ENCODE peak calls at places on chromosomes 16 and 17, in seven cellular contexts. One of them, this sample, is unnamed.

GRCh38 chr16:30186782-30187555 is 3.6 kb downstream of the CORO1A start:
- DNase-seq in left ventricle myocardium inferior: peak; percentile 75
- DNase-seq in heart left ventricle: peak; percentile 72
- DNase-seq in psoas muscle: peak; percentile 78
- DNase-seq in HepG2: peak; percentile 41
- DNase-seq in tibial artery: peak; percentile 64
- DNase-seq in CD4-positive, alpha-beta T cell: peak; percentile 85
- DNase-seq in this sample: peak; percentile 85

GRCh38 chr17:3814361-3814760 is 13.4 kb upstream of the ITGAE start:
- DNase-seq in left ventricle myocardium inferior: no peak
- DNase-seq in heart left ventricle: no peak
- DNase-seq in psoas muscle: no peak
- DNase-seq in HepG2: no peak
- DNase-seq in tibial artery: no peak
- DNase-seq in CD4-positive, alpha-beta T cell: no peak
- DNase-seq in this sample: no peak

GRCh38 chr17:64327201-64327930 is 63.3 kb downstream of the PECAM1 start:
- DNase-seq in left ventricle myocardium inferior: peak; percentile 77
- DNase-seq in heart left ventricle: peak; percentile 83
- DNase-seq in psoas muscle: no peak
- DNase-seq in HepG2: no peak
- DNase-seq in tibial artery: no peak
- DNase-seq in CD4-positive, alpha-beta T cell: no peak
- DNase-seq in this sample: no peak

GRCh38 chr17:12985431-12986285 is 32.2 kb downstream of the ELAC2 start:
- DNase-seq in left ventricle myocardium inferior: peak; percentile 36
- DNase-seq in heart left ventricle: peak; percentile 59
- DNase-seq in psoas muscle: no peak
- DNase-seq in HepG2: no peak
- DNase-seq in tibial artery: no peak
- DNase-seq in CD4-positive, alpha-beta T cell: no peak
- DNase-seq in this sample: no peak

GRCh38 chr16:48272837-48273421 is 25.6 kb upstream of the ABCC11 start:
- DNase-seq in left ventricle myocardium inferior: no peak
- DNase-seq in heart left ventricle: no peak
- DNase-seq in psoas muscle: no peak
- DNase-seq in HepG2: no peak
- DNase-seq in tibial artery: peak; percentile 46
- DNase-seq in CD4-positive, alpha-beta T cell: no peak
- DNase-seq in this sample: no peak

GRCh38 chr16:27449434-27450188 is 47.6 kb downstream of the IL21R start:
- DNase-seq in left ventricle myocardium inferior: no peak
- DNase-seq in heart left ventricle: no peak
- DNase-seq in psoas muscle: no peak
- DNase-seq in HepG2: no peak
- DNase-seq in tibial artery: no peak
- DNase-seq in CD4-positive, alpha-beta T cell: peak; percentile 39
- DNase-seq in this sample: peak; percentile 83

GRCh38 chr16:89442990-89443726 is 47.2 kb downstream of the ANKRD11 start:
- DNase-seq in left ventricle myocardium inferior: no peak
- DNase-seq in heart left ventricle: peak; percentile 56
- DNase-seq in psoas muscle: peak; percentile 55
- DNase-seq in HepG2: peak; percentile 89
- DNase-seq in tibial artery: no peak
- DNase-seq in CD4-positive, alpha-beta T cell: no peak
- DNase-seq in this sample: no peak

GRCh38 chr16:19967561-19967960 is 82.9 kb upstream of the GPRC5B start:
- DNase-seq in left ventricle myocardium inferior: no peak
- DNase-seq in heart left ventricle: no peak
- DNase-seq in psoas muscle: no peak
- DNase-seq in HepG2: no peak
- DNase-seq in tibial artery: no peak
- DNase-seq in CD4-positive, alpha-beta T cell: no peak
- DNase-seq in this sample: no peak

GRCh38 chr17:1904273-1905052 is 74.7 kb downstream of the RPA1 start:
- DNase-seq in left ventricle myocardium inferior: no peak
- DNase-seq in heart left ventricle: no peak
- DNase-seq in psoas muscle: no peak
- DNase-seq in HepG2: peak; percentile 32
- DNase-seq in tibial artery: no peak
- DNase-seq in CD4-positive, alpha-beta T cell: no peak
- DNase-seq in this sample: no peak

GRCh38 chr17:44909681-44910144 is 5.6 kb downstream of the GFAP start:
- DNase-seq in left ventricle myocardium inferior: no peak
- DNase-seq in heart left ventricle: no peak
- DNase-seq in psoas muscle: no peak
- DNase-seq in HepG2: no peak
- DNase-seq in tibial artery: no peak
- DNase-seq in CD4-positive, alpha-beta T cell: no peak
- DNase-seq in this sample: no peak

GRCh38 chr17:48915459-48916282 is 7.5 kb downstream of the UBE2Z start:
- DNase-seq in left ventricle myocardium inferior: no peak
- DNase-seq in heart left ventricle: no peak
- DNase-seq in psoas muscle: peak; percentile 18
- DNase-seq in HepG2: no peak
- DNase-seq in tibial artery: peak; percentile 25
- DNase-seq in CD4-positive, alpha-beta T cell: no peak
- DNase-seq in this sample: no peak

GRCh38 chr17:70454908-70455307 is 285.6 kb downstream of the KCNJ2 start:
- DNase-seq in left ventricle myocardium inferior: no peak
- DNase-seq in heart left ventricle: no peak
- DNase-seq in psoas muscle: no peak
- DNase-seq in HepG2: no peak
- DNase-seq in tibial artery: no peak
- DNase-seq in CD4-positive, alpha-beta T cell: no peak
- DNase-seq in this sample: no peak

GRCh38 chr17:81153340-81153803 is 11.9 kb upstream of the PVALEF start:
- DNase-seq in left ventricle myocardium inferior: no peak
- DNase-seq in heart left ventricle: no peak
- DNase-seq in psoas muscle: peak; percentile 29
- DNase-seq in HepG2: no peak
- DNase-seq in tibial artery: no peak
- DNase-seq in CD4-positive, alpha-beta T cell: no peak
- DNase-seq in this sample: no peak

GRCh38 chr16:57522960-57523359 is 13.4 kb downstream of the CCDC102A start:
- DNase-seq in left ventricle myocardium inferior: no peak
- DNase-seq in heart left ventricle: no peak
- DNase-seq in psoas muscle: no peak
- DNase-seq in HepG2: no peak
- DNase-seq in tibial artery: no peak
- DNase-seq in CD4-positive, alpha-beta T cell: no peak
- DNase-seq in this sample: no peak

GRCh38 chr16:69600202-69600601 is 34.4 kb downstream of the NFAT5 start:
- DNase-seq in left ventricle myocardium inferior: no peak
- DNase-seq in heart left ventricle: no peak
- DNase-seq in psoas muscle: no peak
- DNase-seq in HepG2: no peak
- DNase-seq in tibial artery: no peak
- DNase-seq in CD4-positive, alpha-beta T cell: no peak
- DNase-seq in this sample: no peak

GRCh38 chr17:10136258-10136981 is 62.0 kb downstream of the GAS7 start:
- DNase-seq in left ventricle myocardium inferior: no peak
- DNase-seq in heart left ventricle: no peak
- DNase-seq in psoas muscle: no peak
- DNase-seq in HepG2: no peak
- DNase-seq in tibial artery: no peak
- DNase-seq in CD4-positive, alpha-beta T cell: no peak
- DNase-seq in this sample: no peak

GRCh38 chr16:24653725-24654124 is 75.7 kb upstream of the TNRC6A start:
- DNase-seq in left ventricle myocardium inferior: no peak
- DNase-seq in heart left ventricle: no peak
- DNase-seq in psoas muscle: no peak
- DNase-seq in HepG2: no peak
- DNase-seq in tibial artery: no peak
- DNase-seq in CD4-positive, alpha-beta T cell: no peak
- DNase-seq in this sample: no peak

GRCh38 chr16:10609410-10609774 is 29.0 kb upstream of the EMP2 start:
- DNase-seq in left ventricle myocardium inferior: no peak
- DNase-seq in heart left ventricle: no peak
- DNase-seq in psoas muscle: no peak
- DNase-seq in HepG2: no peak
- DNase-seq in tibial artery: no peak
- DNase-seq in CD4-positive, alpha-beta T cell: no peak
- DNase-seq in this sample: no peak

GRCh38 chr16:14525021-14525420 is 105.0 kb downstream of the PARN start:
- DNase-seq in left ventricle myocardium inferior: no peak
- DNase-seq in heart left ventricle: no peak
- DNase-seq in psoas muscle: no peak
- DNase-seq in HepG2: no peak
- DNase-seq in tibial artery: no peak
- DNase-seq in CD4-positive, alpha-beta T cell: no peak
- DNase-seq in this sample: no peak

GRCh38 chr17:80650339-80650672 is 105.7 kb downstream of the RPTOR start:
- DNase-seq in left ventricle myocardium inferior: no peak
- DNase-seq in heart left ventricle: no peak
- DNase-seq in psoas muscle: no peak
- DNase-seq in HepG2: no peak
- DNase-seq in tibial artery: no peak
- DNase-seq in CD4-positive, alpha-beta T cell: no peak
- DNase-seq in this sample: no peak

GRCh38 chr16:75087040-75087979 is 29.3 kb downstream of the LDHD start:
- DNase-seq in left ventricle myocardium inferior: peak; percentile 54
- DNase-seq in heart left ventricle: peak; percentile 71
- DNase-seq in psoas muscle: no peak
- DNase-seq in HepG2: peak; percentile 60
- DNase-seq in tibial artery: no peak
- DNase-seq in CD4-positive, alpha-beta T cell: no peak
- DNase-seq in this sample: no peak

GRCh38 chr17:32161506-32162365 is 19.4 kb downstream of the RHOT1 start:
- DNase-seq in left ventricle myocardium inferior: no peak
- DNase-seq in heart left ventricle: no peak
- DNase-seq in psoas muscle: no peak
- DNase-seq in HepG2: no peak
- DNase-seq in tibial artery: no peak
- DNase-seq in CD4-positive, alpha-beta T cell: no peak
- DNase-seq in this sample: no peak
- H3K27ac ChIP-seq in left ventricle myocardium inferior: no peak overlapping the region
- H3K27ac ChIP-seq in heart left ventricle: no peak overlapping the region
- H3K27ac ChIP-seq in psoas muscle: no peak overlapping the region
- H3K27ac ChIP-seq in HepG2: no peak overlapping the region
- H3K27ac ChIP-seq in tibial artery: no peak overlapping the region
- H3K27ac ChIP-seq in CD4-positive, alpha-beta T cell: no peak overlapping the region
- H3K27ac ChIP-seq in this sample: no peak overlapping the region

DNA sequence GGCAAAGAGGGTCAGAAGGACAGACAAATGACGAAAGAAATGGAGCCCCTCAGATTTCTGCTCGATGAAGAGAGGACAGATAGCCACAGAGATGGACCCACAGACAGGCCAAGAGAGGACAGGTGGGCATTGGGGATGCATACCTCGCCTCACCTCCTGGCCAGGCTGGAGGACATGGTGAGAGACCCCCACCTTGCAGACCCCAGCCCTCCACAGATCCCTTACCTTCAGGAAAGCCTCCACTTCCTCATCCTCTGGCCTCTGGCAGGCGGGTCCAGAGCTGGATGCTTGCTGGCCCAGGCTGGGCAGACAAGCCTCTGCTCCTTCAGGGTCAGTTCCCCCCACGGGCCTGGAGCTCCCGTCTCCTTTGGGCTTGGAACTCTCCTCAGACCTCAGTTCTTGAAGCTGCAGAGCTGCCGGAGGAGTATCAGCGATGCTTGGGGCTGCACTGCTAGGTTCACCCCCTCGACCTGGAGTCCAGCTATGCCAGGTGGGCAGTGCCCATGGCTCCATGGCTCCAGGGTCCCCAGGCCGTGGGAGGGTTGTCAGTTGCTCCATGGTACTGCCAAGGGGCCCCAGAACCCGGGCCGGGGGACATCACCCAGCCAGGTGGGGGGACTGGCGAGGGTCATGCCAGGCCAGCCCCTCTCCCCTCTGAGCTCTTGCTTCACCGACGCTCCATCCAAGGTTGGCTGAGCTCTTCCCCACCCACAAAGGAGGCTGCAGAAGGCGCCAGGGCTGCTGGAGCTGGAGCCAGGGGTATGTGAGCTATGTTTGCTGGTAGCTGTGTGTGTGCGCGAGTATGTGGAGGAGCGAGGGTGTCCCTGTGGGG is 1.0 kb downstream of the TSPOAP1 start:
- DNase-seq in left ventricle myocardium inferior: no peak
- DNase-seq in heart left ventricle: peak; percentile 15
- DNase-seq in psoas muscle: no peak
- DNase-seq in HepG2: no peak
- DNase-seq in tibial artery: no peak
- DNase-seq in CD4-positive, alpha-beta T cell: peak; percentile 46
- DNase-seq in this sample: no peak
- H3K27ac ChIP-seq in left ventricle myocardium inferior: no peak overlapping the region
- H3K27ac ChIP-seq in heart left ventricle: no peak overlapping the region
- H3K27ac ChIP-seq in psoas muscle: no peak overlapping the region
- H3K27ac ChIP-seq in HepG2: no peak overlapping the region
- H3K27ac ChIP-seq in tibial artery: no peak overlapping the region
- H3K27ac ChIP-seq in CD4-positive, alpha-beta T cell: peak overlapping the region; percentile 87
- H3K27ac ChIP-seq in this sample: peak overlapping the region; percentile 96

GRCh38 chr17:75317671-75318070 is 28.4 kb upstream of the SLC25A19 start:
- DNase-seq in left ventricle myocardium inferior: no peak
- DNase-seq in heart left ventricle: no peak
- DNase-seq in psoas muscle: no peak
- DNase-seq in HepG2: no peak
- DNase-seq in tibial artery: no peak
- DNase-seq in CD4-positive, alpha-beta T cell: no peak
- DNase-seq in this sample: no peak

GRCh38 chr17:75316253-75316652 is 27.0 kb upstream of the SLC25A19 start:
- DNase-seq in left ventricle myocardium inferior: no peak
- DNase-seq in heart left ventricle: no peak
- DNase-seq in psoas muscle: no peak
- DNase-seq in HepG2: no peak
- DNase-seq in tibial artery: no peak
- DNase-seq in CD4-positive, alpha-beta T cell: no peak
- DNase-seq in this sample: no peak

GRCh38 chr17:75319818-75320691 is 30.8 kb upstream of the SLC25A19 start:
- DNase-seq in left ventricle myocardium inferior: no peak
- DNase-seq in heart left ventricle: no peak
- DNase-seq in psoas muscle: no peak
- DNase-seq in HepG2: no peak
- DNase-seq in tibial artery: no peak
- DNase-seq in CD4-positive, alpha-beta T cell: no peak
- DNase-seq in this sample: no peak

GRCh38 chr17:75318615-75319222 is 29.5 kb upstream of the SLC25A19 start:
- DNase-seq in left ventricle myocardium inferior: no peak
- DNase-seq in heart left ventricle: no peak
- DNase-seq in psoas muscle: no peak
- DNase-seq in HepG2: no peak
- DNase-seq in tibial artery: no peak
- DNase-seq in CD4-positive, alpha-beta T cell: no peak
- DNase-seq in this sample: no peak

DNA sequence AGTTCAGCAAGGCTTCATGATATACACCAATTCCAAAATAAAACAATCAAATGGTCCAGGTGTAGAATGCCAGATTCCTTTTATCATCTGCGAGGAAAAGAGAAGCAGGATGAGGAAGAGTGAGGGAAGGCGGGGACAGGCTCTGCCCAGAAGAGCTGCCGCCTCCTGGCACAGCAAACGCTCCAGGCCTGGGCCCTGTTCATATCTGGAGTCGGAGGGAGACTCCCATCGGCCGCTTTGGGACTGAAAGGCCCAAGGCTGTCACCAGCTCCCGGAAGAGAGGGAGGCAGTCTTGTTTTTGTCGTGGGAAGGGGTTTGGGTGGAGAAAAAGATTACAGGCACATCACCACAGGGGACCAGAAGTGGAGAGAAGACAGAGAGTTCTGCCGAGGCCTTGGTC is 29.0 kb upstream of the SLC25A19 start:
- DNase-seq in left ventricle myocardium inferior: no peak
- DNase-seq in heart left ventricle: no peak
- DNase-seq in psoas muscle: no peak
- DNase-seq in HepG2: no peak
- DNase-seq in tibial artery: no peak
- DNase-seq in CD4-positive, alpha-beta T cell: no peak
- DNase-seq in this sample: no peak
- H3K27ac ChIP-seq in left ventricle myocardium inferior: peak overlapping the region; percentile 3
- H3K27ac ChIP-seq in heart left ventricle: no peak overlapping the region
- H3K27ac ChIP-seq in psoas muscle: no peak overlapping the region
- H3K27ac ChIP-seq in HepG2: no peak overlapping the region
- H3K27ac ChIP-seq in tibial artery: no peak overlapping the region
- H3K27ac ChIP-seq in CD4-positive, alpha-beta T cell: no peak overlapping the region
- H3K27ac ChIP-seq in this sample: no peak overlapping the region

GRCh38 chr17:40490982-40491381 is 10.4 kb downstream of the TNS4 start:
- DNase-seq in left ventricle myocardium inferior: no peak
- DNase-seq in heart left ventricle: no peak
- DNase-seq in psoas muscle: no peak
- DNase-seq in HepG2: no peak
- DNase-seq in tibial artery: no peak
- DNase-seq in CD4-positive, alpha-beta T cell: no peak
- DNase-seq in this sample: no peak
- H3K27ac ChIP-seq in left ventricle myocardium inferior: no peak overlapping the region
- H3K27ac ChIP-seq in heart left ventricle: no peak overlapping the region
- H3K27ac ChIP-seq in psoas muscle: no peak overlapping the region
- H3K27ac ChIP-seq in HepG2: no peak overlapping the region
- H3K27ac ChIP-seq in tibial artery: no peak overlapping the region
- H3K27ac ChIP-seq in CD4-positive, alpha-beta T cell: no peak overlapping the region
- H3K27ac ChIP-seq in this sample: no peak overlapping the region